ENCODE peak calls at places on chromosomes 2 and 18, in eight cellular contexts. One of them, this sample, is unnamed.

GRCh38 chr2:239797316-239797715 is 227.8 kb downstream of the NDUFA10 start:
- DNase-seq in kidney: no peak
- DNase-seq in neural progenitor cell: no peak
- DNase-seq in breast epithelium: no peak
- DNase-seq in left lung: no peak
- DNase-seq in A549: no peak
- DNase-seq in adrenal gland: no peak
- DNase-seq in thoracic aorta: no peak
- DNase-seq in this sample: no peak

GRCh38 chr2:21281876-21282514 is 158.2 kb downstream of the TDRD15 start:
- DNase-seq in A549: no peak
- DNase-seq in neural progenitor cell: no peak
- DNase-seq in kidney: no peak
- DNase-seq in adrenal gland: no peak
- DNase-seq in thoracic aorta: no peak
- DNase-seq in left lung: no peak
- DNase-seq in breast epithelium: no peak
- DNase-seq in this sample: no peak

GRCh38 chr2:71464389-71464788 is 11.0 kb downstream of the DYSF start:
- DNase-seq in kidney: no peak
- DNase-seq in neural progenitor cell: no peak
- DNase-seq in breast epithelium: no peak
- DNase-seq in A549: no peak
- DNase-seq in thoracic aorta: no peak
- DNase-seq in left lung: no peak
- DNase-seq in adrenal gland: no peak
- DNase-seq in this sample: no peak

GRCh38 chr2:205807229-205807628 is 124.9 kb downstream of the NRP2 start:
- DNase-seq in kidney: no peak
- DNase-seq in left lung: no peak
- DNase-seq in thoracic aorta: no peak
- DNase-seq in breast epithelium: no peak
- DNase-seq in adrenal gland: no peak
- DNase-seq in A549: no peak
- DNase-seq in neural progenitor cell: no peak
- DNase-seq in this sample: no peak

GRCh38 chr18:44130365-44130942 is 550.2 kb upstream of the SETBP1 start:
- DNase-seq in left lung: no peak
- DNase-seq in A549: peak; percentile 3
- DNase-seq in kidney: no peak
- DNase-seq in adrenal gland: no peak
- DNase-seq in breast epithelium: no peak
- DNase-seq in neural progenitor cell: peak; percentile 75
- DNase-seq in thoracic aorta: no peak
- DNase-seq in this sample: peak; percentile 1

GRCh38 chr2:240250150-240250984 is 109.9 kb upstream of the OTOS start:
- DNase-seq in breast epithelium: no peak
- DNase-seq in kidney: peak; percentile 80
- DNase-seq in left lung: peak; percentile 70
- DNase-seq in thoracic aorta: no peak
- DNase-seq in neural progenitor cell: no peak
- DNase-seq in A549: no peak
- DNase-seq in adrenal gland: no peak
- DNase-seq in this sample: no peak

GRCh38 chr2:151827564-151828142 is 568 bp downstream of the ARL5A start:
- DNase-seq in A549: peak; percentile 15
- DNase-seq in thoracic aorta: no peak
- DNase-seq in neural progenitor cell: peak; percentile 43
- DNase-seq in breast epithelium: no peak
- DNase-seq in left lung: no peak
- DNase-seq in kidney: peak; percentile 66
- DNase-seq in adrenal gland: peak; percentile 40
- DNase-seq in this sample: no peak

GRCh38 chr2:200396726-200397348 is 90.3 kb downstream of the SPATS2L start:
- DNase-seq in breast epithelium: no peak
- DNase-seq in left lung: no peak
- DNase-seq in thoracic aorta: no peak
- DNase-seq in neural progenitor cell: no peak
- DNase-seq in adrenal gland: no peak
- DNase-seq in kidney: no peak
- DNase-seq in A549: no peak
- DNase-seq in this sample: no peak

GRCh38 chr2:149219853-149220252 is 110.5 kb upstream of the LYPD6 start:
- DNase-seq in adrenal gland: no peak
- DNase-seq in neural progenitor cell: no peak
- DNase-seq in left lung: no peak
- DNase-seq in thoracic aorta: no peak
- DNase-seq in A549: no peak
- DNase-seq in kidney: no peak
- DNase-seq in breast epithelium: no peak
- DNase-seq in this sample: no peak

GRCh38 chr18:8828798-8829197 is 123.4 kb downstream of the MTCL1 start:
- DNase-seq in A549: no peak
- DNase-seq in kidney: no peak
- DNase-seq in left lung: peak; percentile 61
- DNase-seq in neural progenitor cell: no peak
- DNase-seq in thoracic aorta: no peak
- DNase-seq in adrenal gland: no peak
- DNase-seq in breast epithelium: no peak
- DNase-seq in this sample: no peak

GRCh38 chr18:75016025-75016717 is 192.8 kb downstream of the PTGR3 start:
- DNase-seq in kidney: no peak
- DNase-seq in adrenal gland: no peak
- DNase-seq in neural progenitor cell: no peak
- DNase-seq in A549: no peak
- DNase-seq in left lung: no peak
- DNase-seq in thoracic aorta: no peak
- DNase-seq in breast epithelium: no peak
- DNase-seq in this sample: no peak

GRCh38 chr18:24009651-24010333 is 4.8 kb upstream of the TTC39C start:
- DNase-seq in left lung: no peak
- DNase-seq in neural progenitor cell: no peak
- DNase-seq in thoracic aorta: no peak
- DNase-seq in breast epithelium: no peak
- DNase-seq in A549: no peak
- DNase-seq in kidney: no peak
- DNase-seq in adrenal gland: no peak
- DNase-seq in this sample: no peak

GRCh38 chr2:144452169-144453038 is 67.5 kb downstream of the ZEB2 start:
- DNase-seq in A549: peak; percentile 2
- DNase-seq in left lung: no peak
- DNase-seq in adrenal gland: no peak
- DNase-seq in kidney: no peak
- DNase-seq in thoracic aorta: no peak
- DNase-seq in neural progenitor cell: peak; percentile 82
- DNase-seq in breast epithelium: no peak
- DNase-seq in this sample: no peak

GRCh38 chr2:170005702-170006101 is 172.2 kb upstream of the MYO3B start:
- DNase-seq in adrenal gland: no peak
- DNase-seq in A549: no peak
- DNase-seq in kidney: no peak
- DNase-seq in left lung: no peak
- DNase-seq in breast epithelium: no peak
- DNase-seq in thoracic aorta: no peak
- DNase-seq in neural progenitor cell: peak; percentile 19
- DNase-seq in this sample: no peak

GRCh38 chr2:235661136-235661535 is 167.3 kb downstream of the AGAP1 start:
- DNase-seq in A549: no peak
- DNase-seq in left lung: no peak
- DNase-seq in breast epithelium: no peak
- DNase-seq in adrenal gland: no peak
- DNase-seq in thoracic aorta: no peak
- DNase-seq in kidney: no peak
- DNase-seq in neural progenitor cell: no peak
- DNase-seq in this sample: no peak

GRCh38 chr2:109242654-109243331 is 113.8 kb downstream of the SH3RF3 start:
- DNase-seq in breast epithelium: no peak
- DNase-seq in kidney: no peak
- DNase-seq in adrenal gland: peak; percentile 75
- DNase-seq in thoracic aorta: peak; percentile 38
- DNase-seq in A549: no peak
- DNase-seq in neural progenitor cell: no peak
- DNase-seq in left lung: no peak
- DNase-seq in this sample: no peak

GRCh38 chr2:241864897-241865213 is 4.7 kb upstream of the RTP5 start:
- DNase-seq in adrenal gland: no peak
- DNase-seq in A549: no peak
- DNase-seq in kidney: no peak
- DNase-seq in thoracic aorta: no peak
- DNase-seq in neural progenitor cell: no peak
- DNase-seq in breast epithelium: no peak
- DNase-seq in left lung: peak; percentile 10
- DNase-seq in this sample: no peak

GRCh38 chr2:224612581-224612980 is 27.4 kb upstream of the CUL3 start:
- DNase-seq in A549: no peak
- DNase-seq in left lung: no peak
- DNase-seq in thoracic aorta: no peak
- DNase-seq in adrenal gland: no peak
- DNase-seq in kidney: no peak
- DNase-seq in neural progenitor cell: no peak
- DNase-seq in breast epithelium: no peak
- DNase-seq in this sample: no peak
- H3K27ac ChIP-seq in A549: no peak overlapping the region
- H3K27ac ChIP-seq in left lung: no peak overlapping the region
- H3K27ac ChIP-seq in thoracic aorta: no peak overlapping the region
- H3K27ac ChIP-seq in adrenal gland: no peak overlapping the region
- H3K27ac ChIP-seq in kidney: no peak overlapping the region
- H3K27ac ChIP-seq in neural progenitor cell: no peak overlapping the region
- H3K27ac ChIP-seq in breast epithelium: no peak overlapping the region
- H3K27ac ChIP-seq in this sample: no peak overlapping the region

GRCh38 chr2:28810384-28811285 is at the start of gene SPDYA:
- DNase-seq in adrenal gland: peak; percentile 73
- DNase-seq in A549: peak; percentile 68
- DNase-seq in left lung: peak; percentile 92
- DNase-seq in breast epithelium: peak; percentile 55
- DNase-seq in thoracic aorta: peak; percentile 22
- DNase-seq in neural progenitor cell: peak; percentile 91
- DNase-seq in kidney: peak; percentile 89
- DNase-seq in this sample: peak; percentile 49
- H3K27ac ChIP-seq in adrenal gland: no peak within 1 kb of the TSS
- H3K27ac ChIP-seq in A549: peak within 1 kb of the TSS; percentile 74
- H3K27ac ChIP-seq in left lung: no peak within 1 kb of the TSS
- H3K27ac ChIP-seq in breast epithelium: peak within 1 kb of the TSS; percentile 45
- H3K27ac ChIP-seq in thoracic aorta: peak within 1 kb of the TSS; percentile 43
- H3K27ac ChIP-seq in neural progenitor cell: no peak within 1 kb of the TSS
- H3K27ac ChIP-seq in kidney: no peak within 1 kb of the TSS
- H3K27ac ChIP-seq in this sample: no peak within 1 kb of the TSS

GRCh38 chr2:101881131-101881530 is 110.6 kb upstream of the IL1R2 start:
- DNase-seq in thoracic aorta: no peak
- DNase-seq in adrenal gland: no peak
- DNase-seq in breast epithelium: no peak
- DNase-seq in A549: no peak
- DNase-seq in neural progenitor cell: no peak
- DNase-seq in kidney: no peak
- DNase-seq in left lung: no peak
- DNase-seq in this sample: no peak
- H3K27ac ChIP-seq in thoracic aorta: no peak overlapping the region
- H3K27ac ChIP-seq in adrenal gland: no peak overlapping the region
- H3K27ac ChIP-seq in breast epithelium: no peak overlapping the region
- H3K27ac ChIP-seq in A549: no peak overlapping the region
- H3K27ac ChIP-seq in neural progenitor cell: no peak overlapping the region
- H3K27ac ChIP-seq in kidney: no peak overlapping the region
- H3K27ac ChIP-seq in left lung: no peak overlapping the region
- H3K27ac ChIP-seq in this sample: no peak overlapping the region

DNA sequence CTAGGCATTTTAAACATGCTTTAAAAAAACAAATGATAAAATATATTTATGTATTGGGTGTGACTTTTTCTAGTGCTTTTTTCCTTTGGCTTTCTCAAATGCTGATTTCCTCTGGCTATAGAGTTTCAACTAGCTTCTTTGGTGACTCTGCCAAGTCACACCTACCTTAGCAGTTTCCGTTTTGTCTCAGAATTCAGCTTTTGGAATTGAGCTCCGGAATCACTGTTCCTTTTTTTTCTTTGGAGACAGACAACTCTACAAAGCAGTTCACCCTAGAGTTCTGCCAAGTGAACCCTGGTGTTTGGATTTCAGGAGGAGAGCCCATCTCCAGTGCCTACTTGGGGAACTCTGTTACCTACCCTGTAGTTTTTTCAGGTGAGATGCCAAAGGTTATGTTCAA is 89.9 kb downstream of the UPP2 start:
- DNase-seq in thoracic aorta: no peak
- DNase-seq in neural progenitor cell: no peak
- DNase-seq in kidney: no peak
- DNase-seq in adrenal gland: no peak
- DNase-seq in left lung: no peak
- DNase-seq in A549: no peak
- DNase-seq in breast epithelium: no peak
- DNase-seq in this sample: no peak
- H3K27ac ChIP-seq in thoracic aorta: no peak overlapping the region
- H3K27ac ChIP-seq in neural progenitor cell: peak overlapping the region; percentile 54
- H3K27ac ChIP-seq in kidney: peak overlapping the region; percentile 54
- H3K27ac ChIP-seq in adrenal gland: no peak overlapping the region
- H3K27ac ChIP-seq in left lung: peak overlapping the region; percentile 3
- H3K27ac ChIP-seq in A549: no peak overlapping the region
- H3K27ac ChIP-seq in breast epithelium: peak overlapping the region; percentile 73
- H3K27ac ChIP-seq in this sample: no peak overlapping the region

DNA sequence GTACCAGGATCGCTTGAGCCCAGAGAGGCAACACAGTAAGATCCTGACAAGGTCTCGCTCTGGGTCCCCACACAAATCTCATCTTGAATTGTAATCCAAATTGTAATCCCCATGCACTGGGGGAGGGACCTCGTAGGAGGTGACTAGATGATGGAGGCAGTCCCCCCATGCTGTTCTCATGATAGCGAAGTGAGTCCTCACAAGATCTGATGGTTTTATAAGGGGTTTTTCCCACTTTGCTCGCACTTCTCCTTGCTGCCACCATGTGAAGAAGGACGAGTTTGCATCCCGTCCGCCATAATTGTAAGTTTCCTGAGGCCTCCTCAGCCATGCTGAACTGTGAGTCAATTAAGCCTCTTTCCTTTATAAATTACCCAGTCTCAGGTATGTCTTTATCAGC is 46.0 kb upstream of the SERTAD2 start:
- DNase-seq in thoracic aorta: no peak
- DNase-seq in adrenal gland: no peak
- DNase-seq in neural progenitor cell: no peak
- DNase-seq in left lung: no peak
- DNase-seq in kidney: no peak
- DNase-seq in A549: no peak
- DNase-seq in breast epithelium: no peak
- DNase-seq in this sample: no peak
- H3K27ac ChIP-seq in thoracic aorta: no peak overlapping the region
- H3K27ac ChIP-seq in adrenal gland: no peak overlapping the region
- H3K27ac ChIP-seq in neural progenitor cell: no peak overlapping the region
- H3K27ac ChIP-seq in left lung: no peak overlapping the region
- H3K27ac ChIP-seq in kidney: no peak overlapping the region
- H3K27ac ChIP-seq in A549: no peak overlapping the region
- H3K27ac ChIP-seq in breast epithelium: no peak overlapping the region
- H3K27ac ChIP-seq in this sample: no peak overlapping the region

This sample was measured in substantia nigra.